ENCODE peak calls at places on chromosomes 16 and 17, in four cellular contexts. One of them, this sample, is unnamed.

GRCh38 chr16:12868169-12868568 is 33.2 kb upstream of the SHISA9 start:
- DNase-seq in K562: no peak
- DNase-seq in HepG2: no peak
- DNase-seq in GM12878: no peak
- DNase-seq in this sample: no peak

GRCh38 chr16:63461248-63461841 is 1425.1 kb upstream of the CDH8 start:
- DNase-seq in K562: no peak
- DNase-seq in HepG2: peak; percentile 25
- DNase-seq in GM12878: no peak
- DNase-seq in this sample: peak; percentile 28

GRCh38 chr17:30323262-30323894 is 10.5 kb downstream of the TMIGD1 start:
- DNase-seq in HepG2: no peak
- DNase-seq in K562: no peak
- DNase-seq in GM12878: no peak
- DNase-seq in this sample: no peak

GRCh38 chr17:18182190-18182977 is 1.2 kb upstream of the ALKBH5 start:
- DNase-seq in HepG2: no peak
- DNase-seq in K562: no peak
- DNase-seq in GM12878: no peak
- DNase-seq in this sample: peak; percentile 29

GRCh38 chr17:40873255-40873654 is 6.2 kb upstream of the KRT12 start:
- DNase-seq in HepG2: no peak
- DNase-seq in K562: no peak
- DNase-seq in GM12878: no peak
- DNase-seq in this sample: no peak

GRCh38 chr17:19386276-19386863 is 620 bp downstream of the MFAP4 start:
- DNase-seq in GM12878: no peak
- DNase-seq in K562: no peak
- DNase-seq in HepG2: no peak
- DNase-seq in this sample: no peak

GRCh38 chr17:28326114-28326513 is 7.1 kb downstream of the TMEM97 start:
- DNase-seq in K562: no peak
- DNase-seq in HepG2: no peak
- DNase-seq in GM12878: no peak
- DNase-seq in this sample: no peak

GRCh38 chr17:82605939-82606600 is 42.2 kb downstream of the WDR45B start:
- DNase-seq in HepG2: no peak
- DNase-seq in K562: no peak
- DNase-seq in GM12878: no peak
- DNase-seq in this sample: no peak

GRCh38 chr17:56297142-56297541 is 143.9 kb downstream of the ANKFN1 start:
- DNase-seq in K562: no peak
- DNase-seq in HepG2: no peak
- DNase-seq in GM12878: no peak
- DNase-seq in this sample: no peak

GRCh38 chr17:4858068-4858879 is 25.1 kb downstream of the MINK1 start:
- DNase-seq in K562: no peak
- DNase-seq in HepG2: peak; percentile 74
- DNase-seq in GM12878: no peak
- DNase-seq in this sample: no peak

GRCh38 chr16:6891486-6891885 is 441.2 kb upstream of the RBFOX1 start:
- DNase-seq in K562: no peak
- DNase-seq in GM12878: no peak
- DNase-seq in HepG2: no peak
- DNase-seq in this sample: no peak

GRCh38 chr17:64420143-64420670 is 28.7 kb upstream of the MILR1 start:
- DNase-seq in HepG2: peak; percentile 81
- DNase-seq in K562: peak; percentile 68
- DNase-seq in GM12878: no peak
- DNase-seq in this sample: no peak

GRCh38 chr17:17110520-17110919 is 68.3 kb downstream of the MPRIP start:
- DNase-seq in HepG2: no peak
- DNase-seq in GM12878: no peak
- DNase-seq in K562: no peak
- DNase-seq in this sample: no peak

GRCh38 chr17:55731586-55732250 is 9.1 kb upstream of the TMEM100 start:
- DNase-seq in K562: peak; percentile 50
- DNase-seq in HepG2: no peak
- DNase-seq in GM12878: no peak
- DNase-seq in this sample: no peak

GRCh38 chr17:17874478-17874877 is 37.7 kb upstream of the SREBF1 start:
- DNase-seq in HepG2: no peak
- DNase-seq in GM12878: no peak
- DNase-seq in K562: no peak
- DNase-seq in this sample: no peak

DNA sequence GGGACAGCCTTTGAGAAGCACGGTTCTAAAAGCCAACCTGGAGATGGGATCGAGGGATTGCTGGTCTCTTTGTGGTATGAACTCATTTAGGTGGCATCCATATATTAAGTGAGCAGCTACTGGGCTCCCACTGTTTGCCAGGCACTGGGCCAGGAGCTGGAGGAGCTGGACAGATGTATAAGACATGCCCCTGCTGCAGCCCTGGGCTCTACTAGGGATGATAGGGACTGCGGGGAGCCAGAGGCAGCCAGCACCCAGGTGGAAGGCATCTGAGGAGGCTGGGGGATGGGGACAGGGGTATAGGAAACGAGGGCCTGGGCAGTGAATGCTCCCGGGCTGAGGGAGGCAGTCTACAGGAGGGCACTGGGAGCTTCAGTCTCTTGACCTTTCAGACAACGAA is 53.0 kb upstream of the MEAK7 start:
- DNase-seq in K562: no peak
- DNase-seq in HepG2: no peak
- DNase-seq in GM12878: no peak
- DNase-seq in this sample: no peak
- TF ChIP-seq ESRRA in K562: no peak
- TF ChIP-seq ESRRA in HepG2: no peak
- TF ChIP-seq ESRRA in GM12878: no peak
- TF ChIP-seq ESRRA in this sample: no peak

DNA sequence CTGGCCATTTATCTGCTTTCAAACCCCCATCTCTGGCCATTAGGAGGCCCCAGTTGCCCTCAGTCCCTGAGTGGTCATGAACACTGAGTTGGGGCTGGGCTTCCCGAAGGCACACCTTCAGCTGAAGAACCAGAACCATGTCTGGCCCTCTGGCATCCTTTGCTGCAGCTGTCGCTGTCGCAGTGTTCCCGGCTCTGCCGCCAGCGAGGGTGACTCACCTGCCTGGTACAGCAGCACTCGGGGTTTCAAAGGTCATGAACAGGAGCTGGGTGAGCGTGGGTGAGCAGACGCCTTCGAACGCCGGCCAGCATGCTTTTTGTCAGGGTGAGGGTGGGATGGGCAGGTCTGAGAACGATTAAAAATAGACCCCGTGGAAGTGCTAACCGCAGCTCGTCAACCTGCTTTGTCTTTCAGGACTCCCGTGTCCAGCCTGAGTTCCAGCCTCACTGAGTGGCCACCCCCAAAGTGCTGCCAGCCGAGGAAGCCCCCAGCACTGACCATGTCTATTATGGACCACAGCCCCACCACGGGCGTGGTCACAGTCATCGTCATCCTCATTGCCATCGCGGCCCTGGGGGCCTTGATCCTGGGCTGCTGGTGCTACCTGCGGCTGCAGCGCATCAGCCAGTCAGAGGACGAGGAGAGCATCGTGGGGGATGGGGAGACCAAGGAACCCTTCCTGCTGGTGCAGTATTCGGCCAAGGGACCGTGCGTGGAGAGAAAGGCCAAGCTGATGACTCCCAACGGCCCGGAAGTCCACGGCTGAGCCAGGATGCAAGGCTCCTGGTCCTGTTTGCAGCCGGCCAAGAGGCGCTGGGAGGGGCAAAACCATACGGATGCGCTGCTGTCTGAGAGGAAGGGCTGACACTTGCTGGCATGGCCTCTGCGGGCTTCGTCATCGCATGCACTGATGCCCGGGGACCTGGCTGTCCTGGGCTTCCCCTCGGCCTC is 7.6 kb downstream of the SNN start:
- DNase-seq in GM12878: no peak
- DNase-seq in K562: no peak
- DNase-seq in HepG2: peak; percentile 88
- DNase-seq in this sample: no peak
- TF ChIP-seq ATF3 in GM12878: no peak
- TF ChIP-seq ATF3 in K562: peak; percentile 39
- TF ChIP-seq ATF3 in HepG2: peak; percentile 95
- TF ChIP-seq ATF3 in this sample: no peak

GRCh38 chr16:49675417-49675816 is 180.5 kb downstream of the ZNF423 start:
- DNase-seq in GM12878: no peak
- DNase-seq in K562: no peak
- DNase-seq in HepG2: no peak
- DNase-seq in this sample: no peak

GRCh38 chr16:49673442-49673841 is 182.5 kb downstream of the ZNF423 start:
- DNase-seq in GM12878: no peak
- DNase-seq in HepG2: no peak
- DNase-seq in K562: no peak
- DNase-seq in this sample: no peak

GRCh38 chr16:49672753-49673152 is 183.2 kb downstream of the ZNF423 start:
- DNase-seq in K562: no peak
- DNase-seq in GM12878: no peak
- DNase-seq in HepG2: no peak
- DNase-seq in this sample: no peak

GRCh38 chr16:49674990-49675389 is 180.9 kb downstream of the ZNF423 start:
- DNase-seq in K562: no peak
- DNase-seq in HepG2: no peak
- DNase-seq in GM12878: no peak
- DNase-seq in this sample: no peak

DNA sequence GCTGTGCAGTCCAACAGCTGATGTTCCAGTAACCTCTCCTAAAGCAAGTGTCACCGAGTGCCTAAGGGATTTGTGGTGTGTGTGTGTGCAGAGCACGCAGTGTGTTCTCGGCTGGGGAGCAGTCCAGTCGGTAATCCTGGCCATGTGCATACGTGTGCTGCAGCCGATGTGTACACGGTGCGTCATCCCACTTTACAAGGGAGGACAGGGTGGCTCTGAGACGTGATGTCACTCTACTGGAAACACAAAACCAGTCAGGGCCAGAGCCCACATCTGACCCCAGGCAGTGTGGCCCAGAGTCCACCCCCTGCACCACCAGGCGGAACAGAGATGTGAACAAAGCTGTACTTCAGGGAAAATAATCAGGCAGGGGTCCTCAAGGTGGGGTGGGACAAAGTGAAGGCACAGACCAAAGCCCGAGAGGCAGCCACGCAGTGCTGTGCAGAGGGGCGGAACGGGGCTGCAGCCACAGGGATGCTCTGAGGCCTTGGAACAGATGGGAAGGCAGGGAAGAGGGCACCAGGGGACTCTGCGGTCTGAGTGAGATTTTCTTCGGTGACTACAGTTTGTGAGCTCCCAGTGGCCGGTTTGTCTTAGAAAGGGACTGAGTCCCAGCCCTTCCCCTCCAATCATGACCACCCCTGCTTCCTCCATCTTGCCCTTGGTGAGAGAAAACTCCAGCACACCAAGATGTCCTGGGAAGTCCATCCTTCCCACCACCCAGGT is 181.5 kb downstream of the ZNF423 start:
- DNase-seq in K562: no peak
- DNase-seq in GM12878: no peak
- DNase-seq in HepG2: no peak
- DNase-seq in this sample: no peak
- TF ChIP-seq ESRRA in K562: no peak
- TF ChIP-seq ESRRA in GM12878: no peak
- TF ChIP-seq ESRRA in HepG2: no peak
- TF ChIP-seq ESRRA in this sample: no peak

GRCh38 chr16:66728804-66729203 is 22.6 kb downstream of the DYNC1LI2 start:
- DNase-seq in GM12878: no peak
- DNase-seq in HepG2: no peak
- DNase-seq in K562: no peak
- DNase-seq in this sample: no peak
- TF ChIP-seq ATF3 in GM12878: no peak
- TF ChIP-seq ATF3 in HepG2: no peak
- TF ChIP-seq ATF3 in K562: no peak
- TF ChIP-seq ATF3 in this sample: no peak

GRCh38 chr16:2333231-2333630 is 7.3 kb downstream of the ABCA3 start:
- DNase-seq in HepG2: no peak
- DNase-seq in GM12878: no peak
- DNase-seq in K562: no peak
- DNase-seq in this sample: no peak

GRCh38 chr16:2337431-2338296 is 2.9 kb downstream of the ABCA3 start:
- DNase-seq in HepG2: no peak
- DNase-seq in GM12878: no peak
- DNase-seq in K562: no peak
- DNase-seq in this sample: no peak

GRCh38 chr16:2333772-2334379 is 6.7 kb downstream of the ABCA3 start:
- DNase-seq in K562: peak; percentile 73
- DNase-seq in GM12878: no peak
- DNase-seq in HepG2: peak; percentile 20
- DNase-seq in this sample: no peak

GRCh38 chr16:2331932-2332267 is 8.6 kb downstream of the ABCA3 start:
- DNase-seq in GM12878: no peak
- DNase-seq in K562: no peak
- DNase-seq in HepG2: no peak
- DNase-seq in this sample: no peak

GRCh38 chr16:2335286-2335895 is 5.1 kb downstream of the ABCA3 start:
- DNase-seq in HepG2: no peak
- DNase-seq in K562: no peak
- DNase-seq in GM12878: no peak
- DNase-seq in this sample: no peak
- TF ChIP-seq ESRRA in HepG2: no peak
- TF ChIP-seq ESRRA in K562: no peak
- TF ChIP-seq ESRRA in GM12878: no peak
- TF ChIP-seq ESRRA in this sample: no peak

GRCh38 chr16:25107466-25107792 is 4.1 kb upstream of the LCMT1 start:
- DNase-seq in HepG2: no peak
- DNase-seq in GM12878: no peak
- DNase-seq in K562: no peak
- DNase-seq in this sample: no peak

GRCh38 chr16:25109643-25110042 is 1.9 kb upstream of the LCMT1 start:
- DNase-seq in HepG2: peak; percentile 74
- DNase-seq in GM12878: no peak
- DNase-seq in K562: peak; percentile 27
- DNase-seq in this sample: no peak

GRCh38 chr16:25106567-25107465 is 4.7 kb upstream of the LCMT1 start:
- DNase-seq in HepG2: peak; percentile 90
- DNase-seq in K562: peak; percentile 94
- DNase-seq in GM12878: no peak
- DNase-seq in this sample: peak; percentile 96

GRCh38 chr16:25110392-25110947 is 1.1 kb upstream of the LCMT1 start:
- DNase-seq in HepG2: no peak
- DNase-seq in GM12878: no peak
- DNase-seq in K562: no peak
- DNase-seq in this sample: no peak

GRCh38 chr16:25108054-25108453 is 3.5 kb upstream of the LCMT1 start:
- DNase-seq in GM12878: no peak
- DNase-seq in K562: peak; percentile 60
- DNase-seq in HepG2: peak; percentile 59
- DNase-seq in this sample: peak; percentile 28
- TF ChIP-seq ATF3 in GM12878: no peak
- TF ChIP-seq ATF3 in K562: no peak
- TF ChIP-seq ATF3 in HepG2: no peak
- TF ChIP-seq ATF3 in this sample: no peak

GRCh38 chr17:73901661-73902415 is 257.6 kb upstream of the SDK2 start:
- DNase-seq in HepG2: no peak
- DNase-seq in GM12878: no peak
- DNase-seq in K562: no peak
- DNase-seq in this sample: peak; percentile 65
- TF ChIP-seq ESRRA in HepG2: no peak
- TF ChIP-seq ESRRA in GM12878: no peak
- TF ChIP-seq ESRRA in K562: no peak
- TF ChIP-seq ESRRA in this sample: no peak